ENCODE peak calls at places on chromosomes 7 and 10, in seven cellular contexts. J is H1, M is SK-N-SH, P is HCT116, R is Panc1, O is GM12878, N is HepG2. H is an unnamed sample.

GRCh38 chr7:33933611-33934281 is 28.4 kb downstream of the BMPER start:
- DNase-seq in J (no peak), M (peak), P (no peak), R (peak), O (no peak), N (no peak), H (no peak)

GRCh38 chr7:31100445-31100844 is 48.3 kb downstream of the ADCYAP1R1 start:
- DNase-seq in J (no peak), M (peak), P (no peak), R (no peak), O (no peak), N (no peak), H (no peak)

GRCh38 chr7:149850007-149850594 is 11.9 kb downstream of the ZNF862 start:
- DNase-seq in J (no peak), M (no peak), P (no peak), R (no peak), O (no peak), N (no peak), H (no peak)

GRCh38 chr10:10500941-10501340 is 516.7 kb upstream of the CELF2 start:
- DNase-seq in J (no peak), M (no peak), P (no peak), R (no peak), O (no peak), N (no peak), H (no peak)

GRCh38 chr10:34548466-34548865 is 266.6 kb downstream of the PARD3 start:
- DNase-seq in J (no peak), M (no peak), P (no peak), R (no peak), O (no peak), N (no peak), H (no peak)

GRCh38 chr7:143974457-143974856 is 19.8 kb downstream of the OR2F1 start:
- DNase-seq in J (no peak), M (no peak), P (no peak), R (no peak), O (no peak), N (peak), H (no peak)

GRCh38 chr7:138974103-138974502 is 7.1 kb downstream of the KIAA1549 start:
- DNase-seq in J (no peak), M (no peak), P (no peak), R (no peak), O (no peak), N (no peak), H (no peak)

GRCh38 chr10:44724415-44725174 is 186.5 kb upstream of the TMEM72 start:
- DNase-seq in J (no peak), M (no peak), P (no peak), R (no peak), O (peak), N (no peak), H (no peak)

GRCh38 chr7:95335093-95335492 is 10.8 kb upstream of the PON1 start:
- DNase-seq in J (no peak), M (no peak), P (no peak), R (no peak), O (no peak), N (no peak), H (no peak)

GRCh38 chr10:15201589-15202300 is 33.3 kb upstream of the NMT2 start:
- DNase-seq in J (no peak), M (no peak), P (peak), R (no peak), O (no peak), N (no peak), H (no peak)

GRCh38 chr10:113776553-113776952 is 25.1 kb downstream of the PLEKHS1 start:
- DNase-seq in J (no peak), M (no peak), P (no peak), R (no peak), O (no peak), N (no peak), H (no peak)

GRCh38 chr10:113782367-113782766 is 30.9 kb downstream of the PLEKHS1 start:
- DNase-seq in J (no peak), M (no peak), P (no peak), R (no peak), O (no peak), N (no peak), H (no peak)

GRCh38 chr10:113782986-113783704 is 31.7 kb downstream of the PLEKHS1 start:
- DNase-seq in J (no peak), M (no peak), P (no peak), R (no peak), O (no peak), N (no peak), H (no peak)

GRCh38 chr10:113775681-113776294 is 24.3 kb downstream of the PLEKHS1 start:
- DNase-seq in J (no peak), M (no peak), P (no peak), R (no peak), O (no peak), N (no peak), H (no peak)

DNA sequence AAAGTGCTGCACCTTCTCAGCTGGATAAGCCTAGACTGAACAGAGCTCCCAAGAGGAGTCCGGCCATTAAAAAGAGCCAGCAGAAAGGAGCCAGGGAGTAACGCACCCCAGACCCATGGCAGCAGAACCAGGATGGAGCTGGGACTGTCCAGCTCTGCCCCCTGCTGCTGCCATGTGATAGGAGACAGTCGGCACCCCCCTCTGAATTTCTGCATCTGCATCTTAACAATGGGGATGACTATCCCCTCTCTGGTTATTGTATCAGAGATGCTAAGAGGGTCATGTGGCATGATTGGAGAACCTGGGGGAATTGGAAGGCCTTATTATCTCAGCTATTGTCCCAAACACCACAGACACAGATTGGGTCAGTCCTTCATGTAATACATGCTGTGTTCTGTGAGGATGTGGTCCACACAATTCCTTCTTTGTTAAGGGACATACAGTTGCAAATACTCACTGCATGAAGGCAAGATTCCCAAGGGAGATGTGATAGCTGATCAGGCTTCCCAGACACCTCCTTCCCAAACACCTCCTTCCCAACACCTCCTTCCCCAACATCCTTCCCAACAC is 29.3 kb downstream of the PLEKHS1 start:
- DNase-seq in J (no peak), M (peak), P (no peak), R (no peak), O (no peak), N (no peak), H (no peak)
- TF ChIP-seq SIN3A in J (no peak), M (no peak), P (no peak), R (no peak), O (no peak), N (no peak), H (no peak)

GRCh38 chr10:30028006-30028441 is 31.4 kb downstream of the JCAD start:
- DNase-seq in J (no peak), M (no peak), P (no peak), R (no peak), O (no peak), N (no peak), H (no peak)
- TF ChIP-seq SIN3A in J (no peak), M (no peak), P (no peak), R (no peak), O (no peak), N (no peak), H (no peak)

GRCh38 chr7:4195650-4196049 is 486.4 kb upstream of the FOXK1 start:
- DNase-seq in J (no peak), M (no peak), P (no peak), R (no peak), O (no peak), N (no peak), H (no peak)

GRCh38 chr7:4200546-4201094 is 481.5 kb upstream of the FOXK1 start:
- DNase-seq in J (no peak), M (no peak), P (no peak), R (no peak), O (no peak), N (no peak), H (no peak)

GRCh38 chr7:4196121-4196819 is 485.8 kb upstream of the FOXK1 start:
- DNase-seq in J (no peak), M (no peak), P (no peak), R (no peak), O (no peak), N (no peak), H (no peak)

GRCh38 chr7:4201566-4201965 is 480.5 kb upstream of the FOXK1 start:
- DNase-seq in J (no peak), M (no peak), P (no peak), R (no peak), O (no peak), N (no peak), H (no peak)

DNA sequence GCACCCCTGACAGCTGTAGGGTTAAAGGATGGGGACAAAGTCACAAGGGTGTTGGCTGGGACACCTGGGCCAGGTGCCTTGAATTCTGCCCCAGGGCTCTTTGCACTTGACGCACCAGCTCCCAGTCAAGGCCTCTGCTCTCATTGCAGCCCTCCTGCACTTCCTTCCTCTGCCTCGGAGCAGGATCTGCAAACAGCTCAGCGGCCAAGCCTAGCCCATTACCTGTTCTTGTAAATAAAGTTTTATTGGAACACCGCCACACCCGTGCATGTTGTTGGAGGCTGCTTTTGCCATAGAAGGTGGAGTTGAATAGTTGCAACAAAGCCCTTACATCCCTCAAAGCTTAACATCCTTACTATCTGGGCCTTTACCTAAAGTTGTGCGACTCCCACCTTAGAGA is 483.8 kb upstream of the FOXK1 start:
- DNase-seq in J (no peak), M (no peak), P (no peak), R (no peak), O (no peak), N (no peak), H (no peak)
- TF ChIP-seq SIN3A in J (no peak), M (no peak), P (no peak), R (no peak), O (no peak), N (no peak), H (no peak)

GRCh38 chr10:132169031-132169765 is 17.6 kb upstream of the DPYSL4 start:
- DNase-seq in J (no peak), M (no peak), P (no peak), R (no peak), O (no peak), N (no peak), H (no peak)
- TF ChIP-seq SIN3A in J (no peak), M (no peak), P (no peak), R (no peak), O (no peak), N (no peak), H (no peak)

GRCh38 chr10:124287791-124288190 is 130.9 kb downstream of the OAT start:
- DNase-seq in J (no peak), M (no peak), P (no peak), R (no peak), O (no peak), N (no peak), H (no peak)

GRCh38 chr10:124283215-124284046 is 135.3 kb downstream of the OAT start:
- DNase-seq in J (no peak), M (peak), P (no peak), R (no peak), O (no peak), N (no peak), H (no peak)

GRCh38 chr10:124287071-124287685 is 131.5 kb downstream of the OAT start:
- DNase-seq in J (no peak), M (no peak), P (no peak), R (no peak), O (no peak), N (no peak), H (no peak)

GRCh38 chr10:124286621-124287020 is 132.1 kb downstream of the OAT start:
- DNase-seq in J (no peak), M (no peak), P (no peak), R (no peak), O (no peak), N (no peak), H (no peak)

GRCh38 chr10:124285587-124286527 is 132.9 kb downstream of the OAT start:
- DNase-seq in J (no peak), M (no peak), P (no peak), R (no peak), O (peak), N (no peak), H (no peak)
- TF ChIP-seq SIN3A in J (no peak), M (no peak), P (no peak), R (no peak), O (no peak), N (no peak), H (no peak)

GRCh38 chr7:148733496-148733895 is 34.8 kb downstream of the CUL1 start:
- DNase-seq in J (no peak), M (no peak), P (no peak), R (no peak), O (no peak), N (no peak), H (no peak)
- TF ChIP-seq SIN3A in J (no peak), M (no peak), P (no peak), R (no peak), O (no peak), N (no peak), H (no peak)

DNA sequence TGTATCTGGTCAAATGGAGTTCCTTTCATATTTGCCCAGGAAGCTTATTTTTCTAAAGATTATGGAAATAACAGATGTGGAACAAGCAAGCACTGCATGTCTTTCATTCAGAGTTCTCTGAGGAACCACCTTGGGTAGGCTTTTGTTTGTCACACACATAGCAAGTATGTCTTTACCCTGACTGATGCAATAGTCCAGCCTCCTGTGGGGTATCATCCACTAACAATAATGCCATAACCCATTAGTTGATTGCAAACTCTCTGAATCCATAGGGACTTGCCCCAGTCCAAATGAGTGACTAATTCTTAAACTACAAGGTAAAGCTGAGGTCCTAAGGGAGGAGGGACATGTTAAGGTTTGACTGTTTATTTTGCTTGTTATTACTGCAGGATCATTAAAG is 151.4 kb upstream of the PRPS1L1 start:
- DNase-seq in J (no peak), M (no peak), P (no peak), R (no peak), O (no peak), N (no peak), H (no peak)
- TF ChIP-seq SIN3A in J (no peak), M (no peak), P (no peak), R (no peak), O (no peak), N (no peak), H (no peak)

GRCh38 chr7:42964849-42965805 is 33.0 kb downstream of the MRPL32 start:
- DNase-seq in J (no peak), M (no peak), P (no peak), R (no peak), O (peak), N (no peak), H (no peak)
- TF ChIP-seq SIN3A in J (no peak), M (no peak), P (no peak), R (no peak), O (no peak), N (no peak), H (no peak)

DNA sequence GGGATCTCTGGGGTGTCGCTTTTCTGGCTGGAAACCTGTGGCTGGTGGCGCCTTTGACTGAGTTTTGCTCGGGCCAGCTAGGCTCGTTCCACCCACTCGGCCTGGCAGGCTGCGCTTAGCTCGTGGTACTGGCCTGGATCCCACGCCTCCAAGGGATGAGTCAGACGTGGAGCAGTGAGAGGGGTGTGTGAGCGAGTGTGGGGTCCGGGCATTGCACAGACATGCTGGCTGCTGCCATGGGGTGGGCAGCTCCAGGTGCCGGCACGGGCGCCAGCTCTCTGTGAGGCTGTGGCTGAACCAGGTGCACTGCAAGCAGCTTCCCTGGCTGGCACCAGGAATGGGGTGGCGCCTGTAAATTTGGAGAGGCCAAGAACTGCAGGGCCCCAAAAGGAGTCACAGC is 63.1 kb upstream of the CACNA2D1 start:
- DNase-seq in J (no peak), M (no peak), P (no peak), R (no peak), O (no peak), N (no peak), H (no peak)
- TF ChIP-seq SIN3A in J (no peak), M (no peak), P (no peak), R (no peak), O (no peak), N (no peak), H (no peak)

H was measured in K562.